ENCODE peak calls at places on chromosome 10, in four cellular contexts. O is BJ, P is endothelial cell of umbilical vein, B is lung. L is an unnamed sample.

GRCh38 chr10:29532256-29532878 is 102.4 kb downstream of the SVIL start:
- DNase-seq in O (no peak), P (no peak), B (no peak), L (no peak)

GRCh38 chr10:98320476-98321202 is 52.6 kb upstream of the LOXL4 start:
- DNase-seq in O (no peak), P (no peak), B (no peak), L (no peak)

GRCh38 chr10:77702166-77702565 is 64.6 kb upstream of the KCNMA1 start:
- DNase-seq in O (peak), P (peak), B (no peak), L (no peak)

GRCh38 chr10:80066809-80067208 is 11.7 kb upstream of the TMEM254 start:
- DNase-seq in O (no peak), P (no peak), B (no peak), L (no peak)

GRCh38 chr10:122263971-122264370 is 7.1 kb upstream of the BTBD16 start:
- DNase-seq in O (peak), P (no peak), B (no peak), L (no peak)

GRCh38 chr10:30368065-30368718 is 19.1 kb upstream of the MTPAP start:
- DNase-seq in O (no peak), P (no peak), B (no peak), L (no peak)

GRCh38 chr10:60172363-60172990 is 217.2 kb downstream of the ANK3 start:
- DNase-seq in O (no peak), P (no peak), B (no peak), L (no peak)

GRCh38 chr10:47286591-47287325 is 13.2 kb upstream of the GDF10 start:
- DNase-seq in O (no peak), P (no peak), B (no peak), L (no peak)

GRCh38 chr10:117222552-117223412 is 18.1 kb upstream of the SLC18A2 start:
- DNase-seq in O (no peak), P (no peak), B (no peak), L (no peak)

GRCh38 chr10:59068581-59069191 is 107.8 kb upstream of the PHYHIPL start:
- DNase-seq in O (no peak), P (no peak), B (no peak), L (no peak)

GRCh38 chr10:99534456-99534938 is 1.8 kb downstream of the NKX2-3 start:
- DNase-seq in O (no peak), P (no peak), B (no peak), L (no peak)

GRCh38 chr10:110893559-110894179 is 21.9 kb downstream of the PDCD4 start:
- DNase-seq in O (no peak), P (peak), B (no peak), L (no peak)

GRCh38 chr10:30437039-30437781 is 3.2 kb downstream of the MAP3K8 start:
- DNase-seq in O (no peak), P (peak), B (peak), L (no peak)

GRCh38 chr10:31064334-31064733 is 32.7 kb upstream of the ZNF438 start:
- DNase-seq in O (no peak), P (no peak), B (no peak), L (no peak)

GRCh38 chr10:24209946-24210491 is 1.1 kb downstream of the KIAA1217 start:
- DNase-seq in O (no peak), P (peak), B (no peak), L (no peak)

GRCh38 chr10:72694476-72695369 is 2.8 kb downstream of the MCU start:
- DNase-seq in O (no peak), P (peak), B (no peak), L (no peak)

GRCh38 chr10:42776681-42777080 is 5.9 kb upstream of the BMS1 start:
- DNase-seq in O (no peak), P (no peak), B (no peak), L (no peak)

GRCh38 chr10:36803229-36803628 is 322.2 kb upstream of the ANKRD30A start:
- DNase-seq in O (no peak), P (no peak), B (no peak), L (no peak)

GRCh38 chr10:115063702-115064479 is 29.3 kb upstream of the ATRNL1 start:
- DNase-seq in O (peak), P (no peak), B (no peak), L (no peak)

GRCh38 chr10:127243490-127244272 is 47.3 kb upstream of the INSYN2A start:
- DNase-seq in O (no peak), P (peak), B (no peak), L (no peak)

GRCh38 chr10:1043532-1043995 is 5.4 kb downstream of the IDI1 start:
- DNase-seq in O (no peak), P (peak), B (no peak), L (peak)

GRCh38 chr10:89438525-89438924 is 24.2 kb downstream of the IFIT5 start:
- DNase-seq in O (no peak), P (no peak), B (no peak), L (no peak)

GRCh38 chr10:119734396-119735332 is 8.8 kb downstream of the INPP5F start:
- DNase-seq in O (no peak), P (peak), B (no peak), L (no peak)

GRCh38 chr10:47081264-47081663 is 170.0 kb downstream of the PTPN20 start:
- DNase-seq in O (no peak), P (no peak), B (no peak), L (no peak)

GRCh38 chr10:117554371-117554770 is 11.8 kb downstream of the EMX2 start:
- DNase-seq in O (no peak), P (no peak), B (no peak), L (no peak)

GRCh38 chr10:42783181-42783549 is 570 bp downstream of the BMS1 start:
- DNase-seq in O (peak), P (peak), B (no peak), L (no peak)

DNA sequence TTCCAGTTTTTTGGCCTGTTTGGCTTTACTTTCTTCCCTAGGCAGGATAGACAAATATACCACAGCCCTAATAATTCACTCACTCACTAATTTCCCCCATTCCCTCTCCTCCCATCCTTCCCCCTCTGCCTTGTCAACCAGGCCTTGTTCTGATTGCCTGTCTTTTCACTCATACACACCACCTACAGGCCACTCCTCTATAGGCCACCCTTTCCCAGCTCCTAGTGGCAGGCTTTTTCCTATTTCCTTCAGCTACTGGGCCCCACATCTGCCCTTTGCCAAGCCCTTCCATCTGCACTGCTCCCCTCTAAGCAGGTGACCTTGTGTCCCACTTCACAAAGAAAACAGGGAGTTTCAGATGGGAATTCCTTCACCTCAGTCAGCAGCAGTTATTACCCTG is 59.8 kb upstream of the MSRB2 start:
- DNase-seq in O (no peak), P (no peak), B (no peak), L (no peak)
- TF ChIP-seq CTCF in O (peak), P (peak), B (no peak), L (no peak)

GRCh38 chr10:133274751-133275682 is 1.7 kb downstream of the ADAM8 start:
- DNase-seq in O (no peak), P (no peak), B (no peak), L (peak)

GRCh38 chr10:133277277-133277992 is 767 bp upstream of the ADAM8 start:
- DNase-seq in O (no peak), P (no peak), B (no peak), L (no peak)

GRCh38 chr10:133276100-133276434 is 601 bp downstream of the ADAM8 start:
- DNase-seq in O (no peak), P (no peak), B (no peak), L (no peak)

GRCh38 chr10:133276435-133277201 is at the start of gene ADAM8:
- DNase-seq in O (no peak), P (no peak), B (peak), L (peak)

GRCh38 chr10:133275683-133276092 is 980 bp downstream of the ADAM8 start:
- DNase-seq in O (no peak), P (no peak), B (no peak), L (no peak)
- TF ChIP-seq CTCF in O (no peak), P (no peak), B (no peak), L (peak)

GRCh38 chr10:103558916-103559315 is 65.4 kb downstream of the NEURL1 start:
- DNase-seq in O (no peak), P (no peak), B (no peak), L (no peak)
- TF ChIP-seq CTCF in O (no peak), P (no peak), B (no peak), L (no peak)

GRCh38 chr10:16943301-16944080 is 126.3 kb upstream of the RSU1 start:
- DNase-seq in O (no peak), P (peak), B (no peak), L (no peak)
- TF ChIP-seq CTCF in O (no peak), P (no peak), B (no peak), L (no peak)

GRCh38 chr10:50740351-50740688 is 584 bp downstream of the ASAH2B start:
- DNase-seq in O (peak), P (peak), B (no peak), L (no peak)
- TF ChIP-seq CTCF in O (no peak), P (no peak), B (no peak), L (no peak)

GRCh38 chr10:73946253-73947145 is 35.6 kb downstream of the PLAU start:
- DNase-seq in O (no peak), P (no peak), B (no peak), L (peak)
- TF ChIP-seq CTCF in O (no peak), P (no peak), B (no peak), L (no peak)

GRCh38 chr10:128902031-128902710 is 564.9 kb upstream of the MGMT start:
- DNase-seq in O (no peak), P (no peak), B (no peak), L (no peak)
- TF ChIP-seq CTCF in O (no peak), P (no peak), B (no peak), L (no peak)

GRCh38 chr10:15088428-15089261 is at the start of gene ACBD7:
- DNase-seq in O (peak), P (peak), B (peak), L (peak)
- TF ChIP-seq CTCF in O (peak), P (peak), B (peak), L (peak)

GRCh38 chr10:32378371-32379301 is 31.7 kb upstream of the EPC1 start:
- DNase-seq in O (peak), P (peak), B (peak), L (peak)

GRCh38 chr10:32376027-32376426 is 29.1 kb upstream of the EPC1 start:
- DNase-seq in O (no peak), P (peak), B (no peak), L (no peak)

GRCh38 chr10:32379314-32379949 is 32.5 kb upstream of the EPC1 start:
- DNase-seq in O (peak), P (peak), B (no peak), L (no peak)

GRCh38 chr10:32376780-32377179 is 29.8 kb upstream of the EPC1 start:
- DNase-seq in O (no peak), P (peak), B (no peak), L (no peak)

GRCh38 chr10:32377458-32378370 is 30.8 kb upstream of the EPC1 start:
- DNase-seq in O (no peak), P (peak), B (no peak), L (no peak)
- TF ChIP-seq CTCF in O (peak), P (peak), B (no peak), L (peak)

L was measured in CD14-positive monocyte.